ENCODE peak calls at places on chromosome 11, in nine cellular contexts. D is KBM-7; H is GM12891; C is fibroblast of villous mesenchyme; K is stimulated activated CD8-positive, alpha-beta memory T cell treated with anti-CD3 and anti-CD28 coated beads, Interleukin-15, amount 100 ng/mL, for 1 hour; R is NCI-H1092 treated with DMSO at 0.1 percent for 48 hours; E is AG20443; L is uterus; N is germinal center. J is an unnamed sample.

GRCh38 chr11:126231725-126232459 is 20.3 kb downstream of the FAM118B start:
- DNase-seq in D (no peak), H (no peak), C (peak), K (no peak), R (peak), E (no peak), L (no peak), N (no peak), J (no peak)

GRCh38 chr11:61870429-61871039 is 20.8 kb downstream of the FADS3 start:
- DNase-seq in D (no peak), H (no peak), C (peak), K (no peak), R (no peak), E (no peak), L (no peak), N (no peak), J (no peak)

GRCh38 chr11:100680070-100680469 is 7.0 kb upstream of the ARHGAP42 start:
- DNase-seq in D (no peak), H (no peak), C (no peak), K (no peak), R (no peak), E (no peak), L (no peak), N (no peak), J (no peak)

GRCh38 chr11:20114588-20114987 is 45.7 kb downstream of the DBX1 start:
- DNase-seq in D (no peak), H (no peak), C (no peak), K (no peak), R (no peak), E (no peak), L (no peak), N (no peak), J (no peak)

GRCh38 chr11:95711162-95711944 is 78.2 kb downstream of the FAM76B start:
- DNase-seq in D (no peak), H (no peak), C (peak), K (no peak), R (no peak), E (peak), L (no peak), N (peak), J (no peak)

GRCh38 chr11:69496631-69497220 is 15.3 kb downstream of the LINC01488 start:
- DNase-seq in D (no peak), H (no peak), C (no peak), K (no peak), R (no peak), E (no peak), L (no peak), N (no peak), J (no peak)

GRCh38 chr11:74257934-74258553 is 53.4 kb downstream of the P4HA3 start:
- DNase-seq in D (no peak), H (no peak), C (peak), K (no peak), R (peak), E (peak), L (peak), N (no peak), J (no peak)

GRCh38 chr11:128521697-128522062 is 65.7 kb downstream of the ETS1 start:
- DNase-seq in D (no peak), H (no peak), C (no peak), K (no peak), R (no peak), E (peak), L (peak), N (peak), J (peak)

GRCh38 chr11:112525270-112525669 is 264.6 kb upstream of the PLET1 start:
- DNase-seq in D (no peak), H (no peak), C (peak), K (no peak), R (no peak), E (peak), L (no peak), N (no peak), J (no peak)

GRCh38 chr11:130999992-131000770 is 83.9 kb upstream of the SNX19 start:
- DNase-seq in D (no peak), H (no peak), C (peak), K (no peak), R (no peak), E (peak), L (no peak), N (no peak), J (no peak)

GRCh38 chr11:58629857-58630256 is 7.4 kb downstream of the CNTF start:
- DNase-seq in D (peak), H (no peak), C (peak), K (no peak), R (peak), E (peak), L (no peak), N (peak), J (no peak)

GRCh38 chr11:78290293-78291176 is 101.8 kb downstream of the USP35 start:
- DNase-seq in D (peak), H (no peak), C (peak), K (no peak), R (no peak), E (peak), L (no peak), N (no peak), J (no peak)

GRCh38 chr11:74321487-74322188 is 10.2 kb upstream of the P4HA3 start:
- DNase-seq in D (peak), H (no peak), C (no peak), K (no peak), R (peak), E (peak), L (peak), N (peak), J (no peak)

GRCh38 chr11:95968585-95968984 is 44.7 kb upstream of the MTMR2 start:
- DNase-seq in D (peak), H (no peak), C (no peak), K (no peak), R (no peak), E (no peak), L (no peak), N (no peak), J (no peak)

GRCh38 chr11:36774603-36775002 is 176.6 kb upstream of the RAG2 start:
- DNase-seq in D (no peak), H (no peak), C (peak), K (no peak), R (no peak), E (peak), L (no peak), N (no peak), J (no peak)

GRCh38 chr11:74325649-74326645 is 14.5 kb upstream of the P4HA3 start:
- DNase-seq in D (no peak), H (no peak), C (peak), K (no peak), R (peak), E (peak), L (peak), N (no peak), J (no peak)

GRCh38 chr11:131649861-131650260 is 279.4 kb downstream of the NTM start:
- DNase-seq in D (no peak), H (no peak), C (no peak), K (no peak), R (no peak), E (no peak), L (no peak), N (no peak), J (no peak)

GRCh38 chr11:114846040-114846791 is 167.9 kb downstream of the NXPE2 start:
- DNase-seq in D (no peak), H (no peak), C (peak), K (no peak), R (peak), E (no peak), L (no peak), N (no peak), J (no peak)

GRCh38 chr11:115759622-115760527 is 255.7 kb upstream of the CADM1 start:
- DNase-seq in D (no peak), H (no peak), C (no peak), K (no peak), R (peak), E (peak), L (no peak), N (no peak), J (no peak)

GRCh38 chr11:1826552-1827094 is 8.2 kb upstream of the SYT8 start:
- DNase-seq in D (no peak), H (no peak), C (peak), K (no peak), R (no peak), E (peak), L (no peak), N (no peak), J (no peak)

GRCh38 chr11:114398303-114398920 is 1.9 kb downstream of the C11orf71 start:
- DNase-seq in D (no peak), H (no peak), C (no peak), K (no peak), R (no peak), E (no peak), L (no peak), N (no peak), J (no peak)

GRCh38 chr11:33234397-33235168 is 22.6 kb upstream of the HIPK3 start:
- DNase-seq in D (peak), H (no peak), C (no peak), K (no peak), R (no peak), E (no peak), L (no peak), N (no peak), J (no peak)

GRCh38 chr11:72582206-72583176 is 91.7 kb downstream of the PDE2A start:
- DNase-seq in D (no peak), H (no peak), C (no peak), K (no peak), R (no peak), E (no peak), L (no peak), N (no peak), J (no peak)

GRCh38 chr11:71329165-71329510 is 76.8 kb upstream of the SHANK2 start:
- DNase-seq in D (no peak), H (no peak), C (peak), K (no peak), R (no peak), E (no peak), L (no peak), N (no peak), J (no peak)

GRCh38 chr11:65861165-65861505 is 902 bp downstream of the MUS81 start:
- DNase-seq in D (no peak), H (no peak), C (no peak), K (no peak), R (no peak), E (no peak), L (peak), N (no peak), J (no peak)

GRCh38 chr11:71302911-71303310 is 50.5 kb upstream of the SHANK2 start:
- DNase-seq in D (no peak), H (no peak), C (no peak), K (no peak), R (no peak), E (peak), L (no peak), N (no peak), J (no peak)

GRCh38 chr11:536841-537621 is at the start of gene LRRC56:
- DNase-seq in D (no peak), H (peak), C (peak), K (peak), R (peak), E (peak), L (peak), N (peak), J (peak)

GRCh38 chr11:9176550-9176949 is 85.2 kb upstream of the SCUBE2 start:
- DNase-seq in D (no peak), H (no peak), C (no peak), K (no peak), R (no peak), E (no peak), L (no peak), N (no peak), J (no peak)

GRCh38 chr11:128291835-128292234 is 295.5 kb downstream of the ETS1 start:
- DNase-seq in D (peak), H (no peak), C (no peak), K (no peak), R (no peak), E (no peak), L (no peak), N (peak), J (peak)

GRCh38 chr11:75705541-75705940 is 12.1 kb upstream of the MOGAT2 start:
- DNase-seq in D (no peak), H (no peak), C (no peak), K (no peak), R (no peak), E (peak), L (no peak), N (no peak), J (no peak)

GRCh38 chr11:82682003-82682751 is 51.5 kb downstream of the FAM181B start:
- DNase-seq in D (peak), H (no peak), C (peak), K (no peak), R (peak), E (peak), L (no peak), N (peak), J (no peak)

GRCh38 chr11:71269603-71270511 is 17.5 kb upstream of the SHANK2 start:
- DNase-seq in D (no peak), H (no peak), C (no peak), K (no peak), R (no peak), E (no peak), L (no peak), N (no peak), J (no peak)

GRCh38 chr11:125329786-125330185 is 165.2 kb downstream of the PKNOX2 start:
- DNase-seq in D (no peak), H (no peak), C (no peak), K (no peak), R (no peak), E (no peak), L (no peak), N (no peak), J (no peak)

GRCh38 chr11:102446606-102447005 is 6.0 kb downstream of the TMEM123 start:
- DNase-seq in D (no peak), H (no peak), C (peak), K (no peak), R (no peak), E (peak), L (no peak), N (no peak), J (no peak)

GRCh38 chr11:102144357-102145342 is 34.4 kb downstream of the YAP1 start:
- DNase-seq in D (no peak), H (no peak), C (peak), K (no peak), R (no peak), E (peak), L (peak), N (no peak), J (no peak)

GRCh38 chr11:134584706-134585445 is 172.8 kb upstream of the B3GAT1 start:
- DNase-seq in D (peak), H (no peak), C (no peak), K (no peak), R (peak), E (no peak), L (no peak), N (no peak), J (no peak)

GRCh38 chr11:63920126-63920869 is 3.3 kb upstream of the RCOR2 start:
- DNase-seq in D (no peak), H (no peak), C (no peak), K (no peak), R (no peak), E (peak), L (no peak), N (no peak), J (no peak)